ENCODE peak calls at places on chromosomes 16 and 17, in five cellular contexts. One of them, this sample, is unnamed.

GRCh38 chr16:67774457-67774853 is 31.9 kb downstream of the RANBP10 start:
- DNase-seq in neural progenitor cell: no peak
- DNase-seq in GM13976: no peak
- DNase-seq in T47D: no peak
- DNase-seq in kidney glomerular epithelial cell: no peak
- DNase-seq in this sample: no peak

GRCh38 chr16:29321585-29321984 is 84.9 kb downstream of the NPIPB11 start:
- DNase-seq in neural progenitor cell: peak
- DNase-seq in GM13976: no peak
- DNase-seq in T47D: no peak
- DNase-seq in kidney glomerular epithelial cell: no peak
- DNase-seq in this sample: no peak

GRCh38 chr16:87012954-87013938 is 303.9 kb downstream of the C16orf95 start:
- DNase-seq in neural progenitor cell: no peak
- DNase-seq in GM13976: no peak
- DNase-seq in T47D: no peak
- DNase-seq in kidney glomerular epithelial cell: no peak
- DNase-seq in this sample: no peak

GRCh38 chr16:539901-540530 is 12.5 kb downstream of the CAPN15 start:
- DNase-seq in neural progenitor cell: no peak
- DNase-seq in GM13976: no peak
- DNase-seq in T47D: no peak
- DNase-seq in kidney glomerular epithelial cell: peak
- DNase-seq in this sample: no peak

GRCh38 chr17:72587773-72588511 is 467.1 kb downstream of the SOX9 start:
- DNase-seq in neural progenitor cell: no peak
- DNase-seq in GM13976: no peak
- DNase-seq in T47D: peak
- DNase-seq in kidney glomerular epithelial cell: no peak
- DNase-seq in this sample: peak

GRCh38 chr17:78751447-78752067 is 30.5 kb downstream of the CYTH1 start:
- DNase-seq in neural progenitor cell: no peak
- DNase-seq in GM13976: no peak
- DNase-seq in T47D: no peak
- DNase-seq in kidney glomerular epithelial cell: no peak
- DNase-seq in this sample: no peak

GRCh38 chr17:80781188-80781577 is 210.5 kb upstream of the CHMP6 start:
- DNase-seq in neural progenitor cell: no peak
- DNase-seq in GM13976: no peak
- DNase-seq in T47D: no peak
- DNase-seq in kidney glomerular epithelial cell: no peak
- DNase-seq in this sample: no peak

GRCh38 chr16:73131153-73131862 is 83.4 kb upstream of the ZFHX3 start:
- DNase-seq in neural progenitor cell: no peak
- DNase-seq in GM13976: no peak
- DNase-seq in T47D: no peak
- DNase-seq in kidney glomerular epithelial cell: no peak
- DNase-seq in this sample: no peak

GRCh38 chr17:38563362-38564253 is 42.1 kb downstream of the SRCIN1 start:
- DNase-seq in neural progenitor cell: peak
- DNase-seq in GM13976: no peak
- DNase-seq in T47D: no peak
- DNase-seq in kidney glomerular epithelial cell: no peak
- DNase-seq in this sample: no peak

GRCh38 chr17:36849871-36850348 is 87.4 kb upstream of the LHX1 start:
- DNase-seq in neural progenitor cell: peak
- DNase-seq in GM13976: peak
- DNase-seq in T47D: no peak
- DNase-seq in kidney glomerular epithelial cell: peak
- DNase-seq in this sample: peak

GRCh38 chr17:17358866-17359265 is 55.7 kb downstream of the NT5M start:
- DNase-seq in neural progenitor cell: no peak
- DNase-seq in GM13976: no peak
- DNase-seq in T47D: no peak
- DNase-seq in kidney glomerular epithelial cell: no peak
- DNase-seq in this sample: no peak

GRCh38 chr16:70662991-70663523 is 16.7 kb downstream of the IL34 start:
- DNase-seq in neural progenitor cell: no peak
- DNase-seq in GM13976: peak
- DNase-seq in T47D: no peak
- DNase-seq in kidney glomerular epithelial cell: no peak
- DNase-seq in this sample: no peak

GRCh38 chr16:65523258-65523950 is 401.5 kb upstream of the CDH11 start:
- DNase-seq in neural progenitor cell: peak
- DNase-seq in GM13976: no peak
- DNase-seq in T47D: no peak
- DNase-seq in kidney glomerular epithelial cell: no peak
- DNase-seq in this sample: no peak

GRCh38 chr17:41932821-41933389 is 2.5 kb downstream of the ODAD4 start:
- DNase-seq in neural progenitor cell: no peak
- DNase-seq in GM13976: no peak
- DNase-seq in T47D: no peak
- DNase-seq in kidney glomerular epithelial cell: no peak
- DNase-seq in this sample: no peak

GRCh38 chr17:15261818-15262290 is 3.3 kb downstream of the PMP22 start:
- DNase-seq in neural progenitor cell: peak
- DNase-seq in GM13976: no peak
- DNase-seq in T47D: no peak
- DNase-seq in kidney glomerular epithelial cell: peak
- DNase-seq in this sample: peak

GRCh38 chr16:22681881-22682291 is 132.1 kb upstream of the HS3ST2 start:
- DNase-seq in neural progenitor cell: no peak
- DNase-seq in GM13976: no peak
- DNase-seq in T47D: no peak
- DNase-seq in kidney glomerular epithelial cell: no peak
- DNase-seq in this sample: no peak

GRCh38 chr17:53570731-53571130 is 252.0 kb upstream of the KIF2B start:
- DNase-seq in neural progenitor cell: no peak
- DNase-seq in GM13976: no peak
- DNase-seq in T47D: peak
- DNase-seq in kidney glomerular epithelial cell: no peak
- DNase-seq in this sample: no peak

GRCh38 chr17:78357687-78358537 is 2.0 kb downstream of the SOCS3 start:
- DNase-seq in neural progenitor cell: peak
- DNase-seq in GM13976: no peak
- DNase-seq in T47D: no peak
- DNase-seq in kidney glomerular epithelial cell: no peak
- DNase-seq in this sample: no peak

GRCh38 chr17:78013683-78014467 is 55.4 kb downstream of the TNRC6C start:
- DNase-seq in neural progenitor cell: peak
- DNase-seq in GM13976: peak
- DNase-seq in T47D: peak
- DNase-seq in kidney glomerular epithelial cell: peak
- DNase-seq in this sample: peak

GRCh38 chr17:63316100-63316499 is 130.0 kb downstream of the CYB561 start:
- DNase-seq in neural progenitor cell: no peak
- DNase-seq in GM13976: no peak
- DNase-seq in T47D: no peak
- DNase-seq in kidney glomerular epithelial cell: no peak
- DNase-seq in this sample: no peak

GRCh38 chr16:2595376-2596200 is 57.8 kb downstream of the PDPK1 start:
- DNase-seq in neural progenitor cell: no peak
- DNase-seq in GM13976: no peak
- DNase-seq in T47D: no peak
- DNase-seq in kidney glomerular epithelial cell: no peak
- DNase-seq in this sample: no peak

GRCh38 chr17:56834380-56835258 is 668 bp downstream of the DGKE start:
- DNase-seq in neural progenitor cell: peak
- DNase-seq in GM13976: peak
- DNase-seq in T47D: peak
- DNase-seq in kidney glomerular epithelial cell: no peak
- DNase-seq in this sample: peak

GRCh38 chr17:63221941-63222340 is 224.2 kb downstream of the CYB561 start:
- DNase-seq in neural progenitor cell: no peak
- DNase-seq in GM13976: no peak
- DNase-seq in T47D: no peak
- DNase-seq in kidney glomerular epithelial cell: no peak
- DNase-seq in this sample: no peak

GRCh38 chr17:46986401-46986800 is 7.3 kb upstream of the RPRML start:
- DNase-seq in neural progenitor cell: no peak
- DNase-seq in GM13976: no peak
- DNase-seq in T47D: no peak
- DNase-seq in kidney glomerular epithelial cell: no peak
- DNase-seq in this sample: no peak

GRCh38 chr17:49523706-49524472 is 28.8 kb downstream of the NGFR start:
- DNase-seq in neural progenitor cell: no peak
- DNase-seq in GM13976: no peak
- DNase-seq in T47D: no peak
- DNase-seq in kidney glomerular epithelial cell: no peak
- DNase-seq in this sample: peak

GRCh38 chr16:54938351-54939346 is 8.0 kb downstream of the IRX5 start:
- DNase-seq in neural progenitor cell: peak
- DNase-seq in GM13976: no peak
- DNase-seq in T47D: no peak
- DNase-seq in kidney glomerular epithelial cell: no peak
- DNase-seq in this sample: no peak

GRCh38 chr17:58344791-58345157 is 7.2 kb downstream of the SUPT4H1 start:
- DNase-seq in neural progenitor cell: no peak
- DNase-seq in GM13976: no peak
- DNase-seq in T47D: no peak
- DNase-seq in kidney glomerular epithelial cell: no peak
- DNase-seq in this sample: no peak

GRCh38 chr17:17541640-17542001 is 45.4 kb upstream of the RASD1 start:
- DNase-seq in neural progenitor cell: no peak
- DNase-seq in GM13976: no peak
- DNase-seq in T47D: no peak
- DNase-seq in kidney glomerular epithelial cell: no peak
- DNase-seq in this sample: no peak

GRCh38 chr17:13544755-13545154 is 57.0 kb downstream of the HS3ST3A1 start:
- DNase-seq in neural progenitor cell: peak
- DNase-seq in GM13976: no peak
- DNase-seq in T47D: no peak
- DNase-seq in kidney glomerular epithelial cell: no peak
- DNase-seq in this sample: no peak

GRCh38 chr16:69241911-69242310 is 54.9 kb downstream of the SNTB2 start:
- DNase-seq in neural progenitor cell: no peak
- DNase-seq in GM13976: no peak
- DNase-seq in T47D: no peak
- DNase-seq in kidney glomerular epithelial cell: no peak
- DNase-seq in this sample: no peak

GRCh38 chr16:11133344-11133921 is 122.6 kb downstream of the SOCS1 start:
- DNase-seq in neural progenitor cell: no peak
- DNase-seq in GM13976: no peak
- DNase-seq in T47D: peak
- DNase-seq in kidney glomerular epithelial cell: peak
- DNase-seq in this sample: no peak

GRCh38 chr17:35252646-35253045 is 9.8 kb downstream of the SLFN5 start:
- DNase-seq in neural progenitor cell: no peak
- DNase-seq in GM13976: no peak
- DNase-seq in T47D: no peak
- DNase-seq in kidney glomerular epithelial cell: no peak
- DNase-seq in this sample: no peak

GRCh38 chr17:34579979-34580684 is 750 bp downstream of the TMEM132E start:
- DNase-seq in neural progenitor cell: peak
- DNase-seq in GM13976: peak
- DNase-seq in T47D: peak
- DNase-seq in kidney glomerular epithelial cell: no peak
- DNase-seq in this sample: no peak

GRCh38 chr16:65704866-65705265 is 583.0 kb upstream of the CDH11 start:
- DNase-seq in neural progenitor cell: peak
- DNase-seq in GM13976: no peak
- DNase-seq in T47D: peak
- DNase-seq in kidney glomerular epithelial cell: no peak
- DNase-seq in this sample: no peak

GRCh38 chr16:48123104-48123788 is 32.5 kb downstream of the ABCC12 start:
- DNase-seq in neural progenitor cell: no peak
- DNase-seq in GM13976: peak
- DNase-seq in T47D: no peak
- DNase-seq in kidney glomerular epithelial cell: peak
- DNase-seq in this sample: peak

GRCh38 chr17:1002771-1003555 is 6.0 kb downstream of the TIMM22 start:
- DNase-seq in neural progenitor cell: no peak
- DNase-seq in GM13976: no peak
- DNase-seq in T47D: no peak
- DNase-seq in kidney glomerular epithelial cell: peak
- DNase-seq in this sample: no peak

GRCh38 chr17:80498242-80498919 is 22.0 kb upstream of the NPTX1 start:
- DNase-seq in neural progenitor cell: peak
- DNase-seq in GM13976: no peak
- DNase-seq in T47D: no peak
- DNase-seq in kidney glomerular epithelial cell: peak
- DNase-seq in this sample: no peak

GRCh38 chr17:29617125-29617480 is 5.6 kb downstream of the CORO6 start:
- DNase-seq in neural progenitor cell: peak
- DNase-seq in GM13976: peak
- DNase-seq in T47D: peak
- DNase-seq in kidney glomerular epithelial cell: peak
- DNase-seq in this sample: peak

This sample was measured in GM20000.